ENCODE peak calls at places on chromosomes 2 and 18, in seven cellular contexts. Y, J, G, K, D, U and W are unnamed samples.

GRCh38 chr2:151162185-151162584 is 99.5 kb downstream of the RBM43 start:
- DNase-seq in G (no peak), Y (no peak), J (no peak), K (no peak), U (no peak), D (no peak), W (no peak)

GRCh38 chr2:230684222-230685164 is 28.1 kb upstream of the CAB39 start:
- DNase-seq in U (no peak), D (no peak), J (no peak), G (no peak), Y (no peak), K (peak; percentile 52), W (no peak)

GRCh38 chr18:23073996-23074606 is 61.2 kb upstream of the CABLES1 start:
- DNase-seq in G (no peak), D (no peak), Y (no peak), J (no peak), U (no peak), K (no peak), W (no peak)

GRCh38 chr18:58670561-58671121 is 624 bp upstream of the MALT1 start:
- DNase-seq in J (no peak), Y (no peak), K (peak; percentile 35), G (no peak), D (no peak), U (no peak), W (peak; percentile 20)

GRCh38 chr18:76480913-76481312 is 14.1 kb downstream of the ZNF516 start:
- DNase-seq in U (no peak), Y (no peak), J (no peak), K (no peak), D (no peak), G (no peak), W (no peak)

GRCh38 chr2:14143435-14143834 is 489.1 kb upstream of the LRATD1 start:
- DNase-seq in Y (no peak), U (no peak), K (no peak), D (no peak), J (no peak), G (no peak), W (no peak)

GRCh38 chr2:21658907-21659306 is 535.1 kb downstream of the TDRD15 start:
- DNase-seq in D (no peak), Y (no peak), U (no peak), G (no peak), J (no peak), K (no peak), W (no peak)

GRCh38 chr2:224520064-224520463 is 65.1 kb downstream of the CUL3 start:
- DNase-seq in Y (no peak), G (no peak), K (no peak), J (peak; percentile 5), D (no peak), U (no peak), W (no peak)

GRCh38 chr2:134331081-134331480 is 77.2 kb downstream of the MGAT5 start:
- DNase-seq in K (no peak), G (no peak), D (no peak), U (no peak), Y (no peak), J (no peak), W (no peak)

GRCh38 chr18:77061946-77062517 is 70.6 kb downstream of the MBP start:
- DNase-seq in D (no peak), K (no peak), J (no peak), U (no peak), G (no peak), Y (no peak), W (no peak)

GRCh38 chr2:95670167-95670566 is 78.4 kb downstream of the TRIM43 start:
- DNase-seq in D (no peak), K (no peak), J (no peak), U (no peak), G (no peak), Y (no peak), W (no peak)

GRCh38 chr2:42794271-42795046 is 2.1 kb upstream of the HAAO start:
- DNase-seq in K (no peak), G (no peak), Y (no peak), J (no peak), U (no peak), D (no peak), W (no peak)

GRCh38 chr2:43482974-43483373 is 112.9 kb downstream of the THADA start:
- DNase-seq in K (no peak), D (peak; percentile 52), Y (no peak), G (peak; percentile 78), U (no peak), J (no peak), W (peak; percentile 54)

GRCh38 chr2:191516260-191516659 is 161.7 kb upstream of the NABP1 start:
- DNase-seq in G (no peak), D (no peak), Y (no peak), K (no peak), J (no peak), U (no peak), W (no peak)

DNA sequence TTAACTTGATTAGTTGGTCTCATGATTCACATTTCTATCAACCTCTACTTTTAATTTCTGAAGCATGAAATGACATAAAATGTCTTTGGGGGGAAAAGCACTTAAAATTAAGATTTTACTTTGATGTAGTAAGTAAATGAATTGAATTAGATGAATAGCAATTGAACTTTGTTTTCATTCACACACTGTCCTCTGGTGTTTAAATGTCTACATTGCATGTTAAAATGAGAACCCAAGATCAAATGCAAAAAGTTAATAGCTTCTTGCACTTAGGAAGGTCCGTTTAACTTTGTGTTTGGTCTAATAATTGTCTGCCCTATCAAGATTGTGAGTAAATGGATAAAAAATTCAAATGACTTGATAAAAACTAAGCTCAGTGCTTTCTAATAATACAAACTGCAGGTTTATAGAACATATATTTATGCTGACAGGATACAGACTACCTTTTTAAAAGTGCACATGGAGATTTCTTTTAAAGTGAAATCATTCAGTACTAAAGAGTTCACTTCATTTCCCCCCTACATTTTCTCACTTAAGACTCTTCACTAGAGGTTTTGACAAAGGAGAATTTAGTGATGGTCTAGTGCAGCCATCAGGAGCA is 156.2 kb upstream of the NABP1 start:
- DNase-seq in Y (no peak), G (no peak), U (no peak), J (no peak), D (no peak), K (peak; percentile 26), W (no peak)
- TF ChIP-seq POLR2A in Y (no peak), G (no peak), U (no peak), J (no peak), D (no peak), K (no peak), W (no peak)

DNA sequence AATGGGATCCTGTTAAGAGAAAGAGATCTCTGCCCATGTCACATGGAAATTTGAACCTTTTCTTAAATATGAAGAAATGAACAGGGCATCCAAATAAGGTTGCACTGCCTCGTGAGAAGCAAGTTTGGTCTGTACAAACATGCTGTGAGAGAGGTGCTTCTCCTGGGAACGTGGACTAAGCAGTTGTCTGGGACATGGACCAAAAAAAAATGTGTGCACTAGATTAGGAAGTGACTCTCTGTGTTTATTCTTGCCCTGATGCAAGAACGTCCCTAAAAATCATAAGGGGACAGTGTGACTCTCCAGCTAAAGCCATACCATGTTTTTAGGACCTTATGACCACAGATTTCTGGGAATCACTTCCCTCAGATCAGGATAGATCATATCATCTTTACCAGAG is 23.7 kb upstream of the GCG start:
- DNase-seq in G (no peak), U (no peak), Y (no peak), K (no peak), J (no peak), D (no peak), W (no peak)
- TF ChIP-seq POLR2A in G (no peak), U (no peak), Y (no peak), K (no peak), J (no peak), D (no peak), W (no peak)

GRCh38 chr2:46131-46470 is 204 bp downstream of the FAM110C start:
- DNase-seq in J (no peak), Y (no peak), K (no peak), D (no peak), G (no peak), U (no peak), W (no peak)
- TF ChIP-seq POLR2A in J (no peak), Y (no peak), K (no peak), D (no peak), G (no peak), U (no peak), W (no peak)

DNA sequence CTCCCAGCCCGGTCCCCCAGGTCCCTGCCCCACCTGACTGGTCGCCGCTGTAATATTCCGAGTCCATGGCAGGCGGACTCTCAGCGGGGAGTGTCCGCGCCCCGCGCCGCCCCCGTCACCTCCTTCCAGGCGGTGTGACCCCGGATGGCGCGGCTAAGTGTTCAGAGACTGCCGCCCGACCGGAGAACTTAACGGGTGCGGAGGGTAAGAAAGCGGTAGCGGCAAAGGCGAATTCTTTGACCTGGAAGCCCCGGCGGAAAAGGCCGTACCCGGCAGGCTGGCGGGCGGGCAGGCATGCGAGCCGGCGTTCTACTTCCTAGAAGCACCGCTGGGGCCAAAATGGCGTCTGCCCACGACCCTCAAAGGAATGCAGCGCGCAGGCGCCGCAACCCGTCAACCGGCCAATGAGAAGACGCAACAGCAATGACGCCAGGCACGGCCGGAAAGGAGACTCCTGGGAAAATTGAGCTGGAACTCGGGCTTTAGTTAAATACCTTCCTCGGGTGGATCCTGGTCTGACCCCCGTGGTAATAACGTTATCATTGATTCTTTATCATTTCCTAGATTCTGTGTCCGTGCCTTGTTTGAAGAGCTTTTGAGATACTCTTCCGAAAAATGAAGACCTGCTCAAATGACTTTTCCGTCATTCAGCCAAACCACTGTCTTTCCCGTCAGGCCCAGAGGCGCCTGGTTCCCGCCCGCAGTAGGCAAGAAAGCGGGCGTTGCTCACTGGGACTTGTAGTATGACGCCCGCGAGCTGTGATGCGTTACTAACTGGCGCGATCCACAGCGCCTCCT is at the start of gene IWS1:
- DNase-seq in G (peak; percentile 98), J (peak; percentile 86), K (peak; percentile 93), D (peak; percentile 95), U (no peak), Y (peak; percentile 95), W (peak; percentile 91)
- TF ChIP-seq POLR2A in G (peak; percentile 82), J (peak; percentile 82), K (peak; percentile 48), D (no peak), U (peak; percentile 67), Y (no peak), W (peak; percentile 70)

GRCh38 chr2:210198326-210198725 is 26.9 kb downstream of the ACADL start:
- DNase-seq in Y (no peak), U (no peak), D (no peak), G (no peak), J (no peak), K (no peak), W (no peak)
- TF ChIP-seq POLR2A in Y (no peak), U (no peak), D (no peak), G (no peak), J (no peak), K (no peak), W (no peak)

DNA sequence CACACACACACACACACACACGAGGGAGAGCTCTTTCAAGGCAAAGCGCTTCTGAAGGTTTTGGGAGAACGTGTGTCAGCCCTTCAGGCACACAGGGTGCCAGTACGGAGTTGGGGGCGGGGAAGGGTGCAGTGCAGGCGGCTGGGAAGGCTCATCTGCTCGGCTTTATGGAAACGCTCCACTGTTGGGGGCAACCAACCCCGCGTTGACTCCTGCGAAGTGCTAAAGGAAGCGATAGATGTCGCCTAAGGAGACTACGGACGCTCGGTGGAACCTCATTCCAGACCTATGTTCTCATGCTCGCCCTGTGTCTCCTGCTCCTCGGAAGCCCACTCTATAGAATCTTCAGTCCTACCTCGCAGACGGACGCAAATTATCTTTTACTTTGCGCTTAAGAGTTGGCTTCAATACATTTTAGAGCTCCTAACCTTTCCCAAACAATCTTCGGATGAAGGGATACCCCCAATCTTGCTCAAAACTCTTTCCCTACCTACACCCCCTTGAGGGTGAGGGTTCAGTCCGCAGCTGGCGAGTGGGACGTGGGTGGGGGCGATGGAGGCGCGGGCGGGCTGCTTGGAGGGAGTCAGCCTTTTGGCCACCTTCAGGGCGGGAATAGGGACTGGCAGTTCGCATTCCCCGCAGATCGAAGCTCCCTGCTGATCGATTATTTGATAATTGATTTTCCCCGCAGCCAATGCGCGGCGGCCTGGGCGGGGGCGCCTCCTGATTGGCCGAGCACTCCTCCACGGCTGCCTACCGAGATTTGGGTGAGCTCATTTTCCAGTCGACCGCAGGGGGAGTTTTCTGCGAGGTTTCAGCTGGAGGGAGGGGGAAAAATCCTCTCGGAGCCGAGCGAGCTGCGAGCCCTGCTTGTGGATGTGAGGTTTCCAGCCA is 1.9 kb upstream of the MEIS1 start:
- DNase-seq in D (peak; percentile 90), Y (peak; percentile 90), K (no peak), G (peak; percentile 97), U (no peak), J (no peak), W (peak; percentile 66)
- TF ChIP-seq POLR2A in D (no peak), Y (no peak), K (no peak), G (peak; percentile 67), U (peak; percentile 66), J (no peak), W (no peak)